ENCODE peak calls at places on chromosomes 11 and 22, in seven cellular contexts. One of them, this sample, is unnamed.

GRCh38 chr22:19098157-19098556 is 24.1 kb downstream of the DGCR2 start:
- DNase-seq in K562: no peak
- DNase-seq in H1: no peak
- DNase-seq in HCT116: no peak
- DNase-seq in GM12878: no peak
- DNase-seq in endothelial cell of umbilical vein: no peak
- DNase-seq in GM23338: no peak
- DNase-seq in this sample: no peak

GRCh38 chr22:30414525-30415047 is 11.0 kb upstream of the MTFP1 start:
- DNase-seq in K562: no peak
- DNase-seq in H1: no peak
- DNase-seq in HCT116: no peak
- DNase-seq in GM12878: no peak
- DNase-seq in endothelial cell of umbilical vein: peak; percentile 12
- DNase-seq in GM23338: no peak
- DNase-seq in this sample: no peak

GRCh38 chr11:67613313-67613959 is 6.7 kb downstream of the NDUFV1 start:
- DNase-seq in K562: no peak
- DNase-seq in H1: no peak
- DNase-seq in HCT116: no peak
- DNase-seq in GM12878: no peak
- DNase-seq in endothelial cell of umbilical vein: no peak
- DNase-seq in GM23338: no peak
- DNase-seq in this sample: no peak

GRCh38 chr22:29000641-29001040 is 61.0 kb downstream of the C22orf31 start:
- DNase-seq in K562: no peak
- DNase-seq in H1: no peak
- DNase-seq in HCT116: no peak
- DNase-seq in GM12878: no peak
- DNase-seq in endothelial cell of umbilical vein: no peak
- DNase-seq in GM23338: peak; percentile 52
- DNase-seq in this sample: no peak

GRCh38 chr11:128929468-128929867 is 13.2 kb downstream of the TP53AIP1 start:
- DNase-seq in K562: no peak
- DNase-seq in H1: no peak
- DNase-seq in HCT116: no peak
- DNase-seq in GM12878: no peak
- DNase-seq in endothelial cell of umbilical vein: no peak
- DNase-seq in GM23338: peak; percentile 45
- DNase-seq in this sample: no peak

GRCh38 chr11:34345012-34345804 is 12.6 kb downstream of the ABTB2 start:
- DNase-seq in K562: no peak
- DNase-seq in H1: no peak
- DNase-seq in HCT116: peak; percentile 52
- DNase-seq in GM12878: no peak
- DNase-seq in endothelial cell of umbilical vein: no peak
- DNase-seq in GM23338: no peak
- DNase-seq in this sample: no peak

GRCh38 chr22:48098243-48098935 is 1335.9 kb downstream of the TBC1D22A start:
- DNase-seq in K562: no peak
- DNase-seq in H1: no peak
- DNase-seq in HCT116: no peak
- DNase-seq in GM12878: peak; percentile 93
- DNase-seq in endothelial cell of umbilical vein: no peak
- DNase-seq in GM23338: no peak
- DNase-seq in this sample: no peak

GRCh38 chr11:110472858-110473257 is 43.1 kb downstream of the FDX1 start:
- DNase-seq in K562: no peak
- DNase-seq in H1: no peak
- DNase-seq in HCT116: no peak
- DNase-seq in GM12878: no peak
- DNase-seq in endothelial cell of umbilical vein: no peak
- DNase-seq in GM23338: no peak
- DNase-seq in this sample: no peak

GRCh38 chr11:58999291-58999680 is 60.0 kb downstream of the GLYATL1 start:
- DNase-seq in K562: no peak
- DNase-seq in H1: no peak
- DNase-seq in HCT116: no peak
- DNase-seq in GM12878: no peak
- DNase-seq in endothelial cell of umbilical vein: no peak
- DNase-seq in GM23338: no peak
- DNase-seq in this sample: no peak

GRCh38 chr11:96219981-96220623 is 122.9 kb downstream of the MAML2 start:
- DNase-seq in K562: no peak
- DNase-seq in H1: no peak
- DNase-seq in HCT116: no peak
- DNase-seq in GM12878: no peak
- DNase-seq in endothelial cell of umbilical vein: peak; percentile 57
- DNase-seq in GM23338: peak; percentile 45
- DNase-seq in this sample: peak; percentile 63

GRCh38 chr11:74282863-74283484 is 28.5 kb downstream of the P4HA3 start:
- DNase-seq in K562: no peak
- DNase-seq in H1: no peak
- DNase-seq in HCT116: no peak
- DNase-seq in GM12878: no peak
- DNase-seq in endothelial cell of umbilical vein: no peak
- DNase-seq in GM23338: peak; percentile 24
- DNase-seq in this sample: no peak

GRCh38 chr22:28647216-28647615 is 32.4 kb downstream of the TTC28 start:
- DNase-seq in K562: no peak
- DNase-seq in H1: no peak
- DNase-seq in HCT116: no peak
- DNase-seq in GM12878: no peak
- DNase-seq in endothelial cell of umbilical vein: no peak
- DNase-seq in GM23338: no peak
- DNase-seq in this sample: no peak

GRCh38 chr11:7967826-7968225 is 2.6 kb upstream of the NLRP10 start:
- DNase-seq in K562: no peak
- DNase-seq in H1: no peak
- DNase-seq in HCT116: no peak
- DNase-seq in GM12878: no peak
- DNase-seq in endothelial cell of umbilical vein: no peak
- DNase-seq in GM23338: no peak
- DNase-seq in this sample: no peak

GRCh38 chr11:66604161-66604560 is 11.2 kb downstream of the CCS start:
- DNase-seq in K562: no peak
- DNase-seq in H1: no peak
- DNase-seq in HCT116: no peak
- DNase-seq in GM12878: no peak
- DNase-seq in endothelial cell of umbilical vein: no peak
- DNase-seq in GM23338: no peak
- DNase-seq in this sample: no peak

DNA sequence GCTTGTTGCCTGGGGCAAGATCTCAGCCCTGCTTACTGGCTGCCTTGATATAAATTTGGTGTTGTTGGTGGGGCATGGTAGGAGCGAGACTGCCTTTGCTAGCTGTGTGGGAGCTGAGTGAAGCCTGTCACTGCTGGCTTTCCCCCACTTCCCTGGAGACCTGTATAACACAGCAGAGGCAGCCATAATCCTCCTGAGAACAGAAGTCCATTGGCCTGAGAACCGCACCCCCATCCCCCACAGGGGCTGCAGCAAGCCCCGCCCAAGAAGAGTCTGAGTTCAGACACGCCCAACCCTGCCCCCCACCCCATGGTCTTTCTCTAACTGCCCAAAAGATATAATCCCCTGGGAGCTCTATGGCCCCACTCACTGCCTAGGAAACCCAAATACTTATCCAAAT is 39.2 kb upstream of the ARHGAP42 start:
- DNase-seq in K562: no peak
- DNase-seq in H1: no peak
- DNase-seq in HCT116: no peak
- DNase-seq in GM12878: no peak
- DNase-seq in endothelial cell of umbilical vein: no peak
- DNase-seq in GM23338: peak; percentile 12
- DNase-seq in this sample: no peak
- H3K4me3 ChIP-seq in K562: no peak overlapping the region
- H3K4me3 ChIP-seq in H1: no peak overlapping the region
- H3K4me3 ChIP-seq in HCT116: no peak overlapping the region
- H3K4me3 ChIP-seq in GM12878: no peak overlapping the region
- H3K4me3 ChIP-seq in endothelial cell of umbilical vein: no peak overlapping the region
- H3K4me3 ChIP-seq in GM23338: no peak overlapping the region
- H3K4me3 ChIP-seq in this sample: no peak overlapping the region

GRCh38 chr11:77175021-77175842 is 47.2 kb downstream of the MYO7A start:
- DNase-seq in K562: no peak
- DNase-seq in H1: no peak
- DNase-seq in HCT116: no peak
- DNase-seq in GM12878: no peak
- DNase-seq in endothelial cell of umbilical vein: no peak
- DNase-seq in GM23338: no peak
- DNase-seq in this sample: no peak
- TF ChIP-seq POLR2AphosphoS5 in K562: no peak
- TF ChIP-seq POLR2AphosphoS5 in H1: no peak
- TF ChIP-seq POLR2AphosphoS5 in HCT116: no peak
- TF ChIP-seq POLR2AphosphoS5 in GM12878: no peak
- TF ChIP-seq POLR2AphosphoS5 in endothelial cell of umbilical vein: no peak
- TF ChIP-seq POLR2AphosphoS5 in GM23338: no peak
- TF ChIP-seq POLR2AphosphoS5 in this sample: no peak

DNA sequence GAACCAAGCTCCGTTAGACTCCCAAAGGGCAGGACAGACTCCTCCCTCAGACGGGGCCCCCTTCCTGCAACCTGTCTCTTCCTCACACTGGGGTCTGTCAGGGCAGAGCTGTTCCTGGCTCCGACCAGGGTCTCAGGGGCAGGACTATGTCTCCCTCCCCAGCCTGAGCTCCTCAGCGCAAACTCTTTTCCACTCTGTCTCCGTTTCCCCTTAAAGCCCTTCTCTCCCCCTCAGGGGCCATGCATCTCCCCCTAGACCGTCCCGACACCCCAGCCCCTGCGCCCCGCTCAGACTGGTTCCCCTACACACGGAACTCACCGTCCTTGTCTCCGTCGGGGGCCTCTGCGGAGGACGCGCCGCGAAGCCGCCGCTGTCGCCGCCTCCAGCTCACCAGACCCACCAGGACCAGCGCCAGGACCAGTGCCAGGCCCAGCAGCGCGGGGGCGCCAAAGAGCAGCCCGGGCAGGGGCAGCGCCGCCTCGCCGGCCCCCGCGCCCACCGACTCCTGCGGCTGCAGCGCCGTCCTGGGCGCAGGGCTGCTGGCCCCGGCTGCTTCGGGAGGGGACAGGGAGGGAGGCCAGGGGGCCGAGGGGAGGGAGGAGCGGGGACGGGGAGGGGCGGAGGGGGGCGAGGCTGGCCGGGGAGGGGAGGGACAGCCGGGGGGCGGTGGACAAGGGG is 684 bp downstream of the TNFRSF13C start:
- DNase-seq in K562: peak; percentile 74
- DNase-seq in H1: no peak
- DNase-seq in HCT116: no peak
- DNase-seq in GM12878: no peak
- DNase-seq in endothelial cell of umbilical vein: peak; percentile 49
- DNase-seq in GM23338: peak; percentile 89
- DNase-seq in this sample: no peak
- TF ChIP-seq EZH2 in K562: no peak
- TF ChIP-seq EZH2 in H1: peak; percentile 54
- TF ChIP-seq EZH2 in HCT116: no peak
- TF ChIP-seq EZH2 in GM12878: no peak
- TF ChIP-seq EZH2 in endothelial cell of umbilical vein: peak; percentile 85
- TF ChIP-seq EZH2 in GM23338: peak; percentile 72
- TF ChIP-seq EZH2 in this sample: no peak

DNA sequence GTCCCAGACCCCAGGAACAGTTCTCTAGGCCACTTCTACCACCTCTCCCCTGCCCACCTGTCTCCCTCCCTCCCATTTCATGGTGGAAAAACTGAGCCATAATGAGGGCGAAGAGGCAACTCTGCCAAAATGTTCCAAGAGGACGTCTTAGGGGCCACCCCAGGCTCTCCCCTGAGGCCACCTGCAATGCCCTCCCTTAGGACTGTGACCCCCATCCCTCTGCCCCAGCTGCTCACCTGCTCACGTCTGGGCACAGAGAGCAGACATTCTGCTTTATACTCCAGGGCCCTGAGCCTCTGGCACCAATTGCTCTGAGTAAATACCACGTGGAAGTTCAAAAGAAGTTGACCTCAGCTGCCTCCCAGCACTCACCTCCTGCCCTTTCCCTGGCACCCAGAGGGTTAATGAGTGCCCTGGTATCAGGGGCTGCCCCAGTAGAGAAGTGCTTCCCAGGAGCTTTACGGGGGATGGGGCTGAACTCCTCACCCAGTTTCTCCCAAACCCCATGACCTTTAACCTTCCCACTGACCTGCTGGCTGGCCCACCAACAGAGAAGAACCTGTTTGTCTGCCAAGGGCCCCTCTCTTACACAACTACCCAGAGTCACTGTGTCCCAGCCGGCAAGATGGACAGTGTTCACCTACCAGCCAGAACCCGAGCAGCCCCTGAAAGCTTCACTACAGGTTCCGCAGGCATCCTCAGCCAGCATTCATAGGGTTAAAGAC is 627 bp upstream of the APOA5 start:
- DNase-seq in K562: no peak
- DNase-seq in H1: no peak
- DNase-seq in HCT116: no peak
- DNase-seq in GM12878: no peak
- DNase-seq in endothelial cell of umbilical vein: no peak
- DNase-seq in GM23338: no peak
- DNase-seq in this sample: no peak
- H3K4me3 ChIP-seq in K562: no peak overlapping the region
- H3K4me3 ChIP-seq in H1: no peak overlapping the region
- H3K4me3 ChIP-seq in HCT116: no peak overlapping the region
- H3K4me3 ChIP-seq in GM12878: no peak overlapping the region
- H3K4me3 ChIP-seq in endothelial cell of umbilical vein: no peak overlapping the region
- H3K4me3 ChIP-seq in GM23338: no peak overlapping the region
- H3K4me3 ChIP-seq in this sample: no peak overlapping the region

DNA sequence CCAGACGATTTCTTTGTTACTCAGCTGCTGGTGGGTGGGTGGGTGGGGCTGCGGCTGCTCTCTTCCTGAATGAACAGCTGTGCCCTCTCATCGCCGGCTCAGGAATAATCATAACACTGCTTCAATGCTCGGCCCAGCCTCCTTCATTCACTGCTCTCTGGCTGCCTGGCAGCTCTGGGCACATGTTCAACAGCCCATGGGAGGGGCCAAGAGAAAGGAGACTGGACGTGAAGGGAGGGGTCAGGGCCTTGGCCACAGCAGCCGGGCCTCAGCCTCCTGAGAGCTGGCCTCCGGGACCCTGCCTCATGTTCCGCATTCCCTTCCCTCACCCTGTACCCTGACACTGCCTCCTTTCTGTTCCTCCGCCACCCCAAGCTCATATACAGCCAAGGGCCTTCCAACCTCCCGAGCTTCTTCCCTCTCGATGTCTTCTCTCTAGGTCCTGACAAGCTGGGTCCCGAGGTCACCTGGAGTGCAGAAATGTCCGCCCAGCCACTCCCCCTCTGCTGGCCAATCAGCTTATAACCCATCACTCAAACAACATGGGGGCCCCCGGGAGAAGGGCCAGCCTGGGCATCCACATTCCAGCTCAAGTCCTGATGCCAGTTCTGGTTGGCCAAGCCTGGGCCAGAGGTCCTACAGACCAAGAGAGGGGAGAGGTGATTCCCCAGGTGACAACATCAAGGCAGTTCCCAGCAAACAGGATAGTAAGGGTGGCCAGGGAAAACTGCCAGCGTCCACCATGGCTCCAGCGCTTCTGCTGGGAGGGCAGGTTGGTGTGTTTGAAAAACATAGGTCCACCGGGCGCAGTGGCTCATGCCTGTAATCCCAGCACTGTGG is 3.2 kb upstream of the CSDC2 start:
- DNase-seq in K562: peak; percentile 44
- DNase-seq in H1: no peak
- DNase-seq in HCT116: no peak
- DNase-seq in GM12878: no peak
- DNase-seq in endothelial cell of umbilical vein: peak; percentile 64
- DNase-seq in GM23338: peak; percentile 57
- DNase-seq in this sample: no peak
- TF ChIP-seq POLR2AphosphoS5 in K562: no peak
- TF ChIP-seq POLR2AphosphoS5 in H1: no peak
- TF ChIP-seq POLR2AphosphoS5 in HCT116: no peak
- TF ChIP-seq POLR2AphosphoS5 in GM12878: no peak
- TF ChIP-seq POLR2AphosphoS5 in endothelial cell of umbilical vein: no peak
- TF ChIP-seq POLR2AphosphoS5 in GM23338: no peak
- TF ChIP-seq POLR2AphosphoS5 in this sample: no peak

GRCh38 chr11:32427616-32427934 is 7.8 kb downstream of the WT1 start:
- DNase-seq in K562: no peak
- DNase-seq in H1: no peak
- DNase-seq in HCT116: no peak
- DNase-seq in GM12878: no peak
- DNase-seq in endothelial cell of umbilical vein: no peak
- DNase-seq in GM23338: no peak
- DNase-seq in this sample: no peak
- TF ChIP-seq EZH2 in K562: no peak
- TF ChIP-seq EZH2 in H1: peak; percentile 89
- TF ChIP-seq EZH2 in HCT116: no peak
- TF ChIP-seq EZH2 in GM12878: no peak
- TF ChIP-seq EZH2 in endothelial cell of umbilical vein: peak; percentile 60
- TF ChIP-seq EZH2 in GM23338: peak; percentile 74
- TF ChIP-seq EZH2 in this sample: no peak